ENCODE peak calls at places on chromosomes 2 and 18, in five cellular contexts. J, M, O, X and K are unnamed samples.

GRCh38 chr2:233440314-233440713 is 86.0 kb downstream of the DGKD start:
- DNase-seq in J (peak; percentile 18), M (no peak), O (no peak), X (no peak), K (no peak)

GRCh38 chr2:2739231-2739795 is 408.2 kb upstream of the MYT1L start:
- DNase-seq in J (no peak), M (no peak), O (no peak), X (no peak), K (no peak)

GRCh38 chr2:238061310-238062202 is 755 bp downstream of the SCLY start:
- DNase-seq in J (no peak), M (no peak), O (peak; percentile 46), X (peak; percentile 71), K (no peak)

GRCh38 chr18:39435986-39436385 is 1870.4 kb upstream of the CELF4 start:
- DNase-seq in J (no peak), M (no peak), O (no peak), X (no peak), K (no peak)

GRCh38 chr2:111694690-111695089 is 189.3 kb downstream of the ANAPC1 start:
- DNase-seq in J (peak; percentile 44), M (no peak), O (no peak), X (no peak), K (no peak)

GRCh38 chr2:159713691-159714585 is 1.6 kb downstream of the MARCHF7 start:
- DNase-seq in J (no peak), M (no peak), O (no peak), X (peak; percentile 30), K (no peak)

GRCh38 chr18:45402485-45403056 is 212.7 kb upstream of the SLC14A2 start:
- DNase-seq in J (no peak), M (no peak), O (no peak), X (no peak), K (no peak)

GRCh38 chr2:21382980-21383520 is 259.3 kb downstream of the TDRD15 start:
- DNase-seq in J (no peak), M (no peak), O (no peak), X (no peak), K (no peak)

GRCh38 chr2:167582619-167583018 is 664.8 kb downstream of the STK39 start:
- DNase-seq in J (no peak), M (no peak), O (no peak), X (no peak), K (no peak)

GRCh38 chr18:72866901-72867701 is 686 bp downstream of the NETO1 start:
- DNase-seq in J (no peak), M (peak; percentile 24), O (no peak), X (no peak), K (peak; percentile 78)

GRCh38 chr18:28115149-28115550 is 61.8 kb downstream of the CDH2 start:
- DNase-seq in J (no peak), M (no peak), O (no peak), X (no peak), K (no peak)

GRCh38 chr2:65227035-65227470 is 578 bp upstream of the ACTR2 start:
- DNase-seq in J (no peak), M (no peak), O (no peak), X (peak; percentile 65), K (no peak)

GRCh38 chr2:60581461-60582282 is 28.2 kb upstream of the BCL11A start:
- DNase-seq in J (peak; percentile 59), M (peak; percentile 85), O (peak; percentile 79), X (peak; percentile 81), K (peak; percentile 73)

GRCh38 chr2:167928434-167928833 is 319.0 kb downstream of the STK39 start:
- DNase-seq in J (no peak), M (no peak), O (no peak), X (no peak), K (no peak)

GRCh38 chr2:23609254-23609653 is 224.3 kb downstream of the KLHL29 start:
- DNase-seq in J (no peak), M (no peak), O (no peak), X (no peak), K (no peak)

GRCh38 chr18:77086656-77087390 is 45.8 kb downstream of the MBP start:
- DNase-seq in J (peak; percentile 52), M (no peak), O (no peak), X (peak; percentile 51), K (no peak)

GRCh38 chr2:206115026-206115578 is 29.1 kb upstream of the INO80D start:
- DNase-seq in J (no peak), M (no peak), O (no peak), X (no peak), K (no peak)

GRCh38 chr2:15809504-15809903 is 130.8 kb upstream of the MYCN start:
- DNase-seq in J (no peak), M (no peak), O (no peak), X (no peak), K (no peak)

GRCh38 chr18:29321561-29321960 is 1144.6 kb upstream of the CDH2 start:
- DNase-seq in J (no peak), M (no peak), O (no peak), X (no peak), K (no peak)

GRCh38 chr2:236164201-236164982 is 3.8 kb downstream of the GBX2 start:
- DNase-seq in J (no peak), M (no peak), O (no peak), X (no peak), K (no peak)

GRCh38 chr18:48896875-48897511 is 53.8 kb downstream of the SMAD7 start:
- DNase-seq in J (peak; percentile 75), M (peak; percentile 24), O (no peak), X (peak; percentile 95), K (no peak)
- TF ChIP-seq CTCF in J (no peak), M (no peak), O (no peak), X (peak; percentile 27), K (no peak)

DNA sequence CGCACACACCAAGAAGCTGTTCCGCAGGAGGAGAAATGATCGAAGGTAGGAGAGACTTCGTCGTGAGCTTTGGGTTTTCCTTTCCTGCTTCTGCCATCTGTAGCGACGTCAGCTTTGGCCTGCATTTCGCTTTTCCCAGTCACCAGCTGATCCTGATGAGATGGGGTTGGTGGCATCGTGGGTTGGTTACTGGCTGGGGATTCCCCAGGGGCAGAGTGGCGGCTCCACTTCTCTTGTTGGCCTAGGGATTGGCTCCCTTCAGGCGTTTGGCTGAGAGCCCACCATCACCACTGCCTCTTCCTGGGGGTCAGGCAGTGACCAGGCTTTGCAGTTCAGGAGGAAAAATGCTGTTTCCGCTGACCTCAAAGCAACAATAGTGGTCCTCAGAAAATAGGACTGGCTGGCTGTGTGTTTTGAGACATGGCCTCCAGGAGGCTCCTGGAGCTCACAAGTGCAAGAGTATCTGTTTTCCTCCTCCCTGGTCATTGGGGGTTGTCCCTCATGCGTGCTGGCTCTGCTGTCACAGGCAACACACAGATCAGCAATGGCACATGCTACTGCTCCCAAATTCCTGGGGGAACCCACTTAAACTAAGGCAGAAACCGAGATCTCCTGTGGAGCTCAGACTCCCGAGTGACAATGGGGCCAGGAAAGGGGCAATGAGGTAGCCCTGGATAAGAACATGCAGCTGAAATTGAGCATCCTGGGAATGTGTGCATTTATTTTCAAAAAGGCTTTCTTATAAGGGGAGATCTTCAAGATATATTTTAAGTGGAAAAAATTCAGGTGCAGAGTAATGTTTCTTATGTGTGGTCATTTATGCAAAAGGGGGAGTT is 173.0 kb downstream of the CTIF start:
- DNase-seq in J (peak; percentile 58), M (no peak), O (no peak), X (peak; percentile 39), K (no peak)
- TF ChIP-seq CTCF in J (peak; percentile 30), M (no peak), O (no peak), X (peak; percentile 30), K (peak; percentile 8)

GRCh38 chr2:193690572-193690971 is 1495.8 kb upstream of the TMEFF2 start:
- DNase-seq in J (no peak), M (no peak), O (no peak), X (no peak), K (no peak)

DNA sequence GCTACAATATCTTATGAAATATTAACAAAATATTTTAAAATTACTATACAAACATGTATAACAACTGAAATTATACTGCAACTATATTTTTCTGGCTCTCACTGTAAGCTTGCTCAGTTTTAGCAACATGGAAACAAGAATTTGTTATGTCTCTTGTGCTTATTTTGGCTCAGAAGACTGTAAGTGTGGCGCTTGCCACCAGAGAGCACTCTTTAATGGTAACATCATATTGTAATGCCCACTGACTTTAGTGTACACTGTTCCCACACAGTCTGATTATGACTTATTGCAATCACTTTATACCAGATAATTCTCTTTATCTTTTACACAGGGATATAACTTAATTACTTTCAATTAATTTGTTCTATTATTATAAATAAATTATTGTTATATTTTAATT is 1500.6 kb upstream of the TMEFF2 start:
- DNase-seq in J (no peak), M (no peak), O (no peak), X (peak; percentile 45), K (no peak)
- TF ChIP-seq CTCF in J (no peak), M (no peak), O (no peak), X (peak; percentile 49), K (peak; percentile 62)

DNA sequence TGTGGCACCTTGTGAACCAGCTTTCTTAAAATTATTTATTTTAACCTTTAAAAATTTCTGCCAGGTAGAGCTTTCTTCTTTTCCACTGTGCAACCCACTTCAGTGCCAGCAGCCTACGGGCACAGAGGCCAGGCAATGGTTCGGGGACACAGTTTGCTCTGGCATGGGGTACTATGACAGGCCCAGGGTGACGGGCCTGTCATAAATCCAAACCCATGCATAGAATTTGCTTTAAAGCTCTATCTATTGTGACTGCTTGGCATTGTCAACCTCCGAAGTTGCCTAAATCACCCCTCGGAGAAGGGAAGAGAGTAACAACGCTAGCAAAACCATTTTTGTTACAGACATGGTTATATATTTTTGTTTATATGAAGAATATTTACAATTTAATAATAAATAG is 1.5 kb downstream of the ODC1 start:
- DNase-seq in J (no peak), M (no peak), O (no peak), X (no peak), K (no peak)
- TF ChIP-seq CTCF in J (no peak), M (no peak), O (no peak), X (no peak), K (no peak)